ENCODE peak calls at places on chromosomes 12 and 14, in six cellular contexts. P is K562, X is SK-N-SH, R is HepG2, Q is H1, U is GM12878. V is an unnamed sample.

GRCh38 chr12:132102297-132102696 is 41.8 kb downstream of the DDX51 start:
- DNase-seq in Q (no peak), R (no peak), P (no peak), U (no peak), X (no peak), V (no peak)

GRCh38 chr12:116361404-116362223 is 84.1 kb upstream of the MED13L start:
- DNase-seq in P (no peak), R (no peak), U (no peak), X (no peak), Q (no peak), V (no peak)

GRCh38 chr14:71451501-71451900 is 480.7 kb upstream of the RGS6 start:
- DNase-seq in R (no peak), U (no peak), P (no peak), Q (no peak), X (no peak), V (no peak)

GRCh38 chr12:27000962-27001361 is 13.2 kb downstream of the TM7SF3 start:
- DNase-seq in U (no peak), P (no peak), R (no peak), Q (no peak), X (no peak), V (no peak)

GRCh38 chr12:101745481-101745880 is 6.2 kb upstream of the SYCP3 start:
- DNase-seq in R (no peak), P (no peak), X (no peak), Q (no peak), U (no peak), V (no peak)

GRCh38 chr12:2999265-2999841 is 40.2 kb downstream of the TEAD4 start:
- DNase-seq in P (peak; percentile 69), Q (peak; percentile 72), X (no peak), U (no peak), R (no peak), V (no peak)

GRCh38 chr12:95224202-95225170 is 6.9 kb downstream of the VEZT start:
- DNase-seq in U (no peak), R (no peak), X (no peak), P (no peak), Q (no peak), V (no peak)

GRCh38 chr12:108424816-108425215 is 85.7 kb upstream of the CMKLR1 start:
- DNase-seq in Q (no peak), X (no peak), P (no peak), R (no peak), U (no peak), V (no peak)

GRCh38 chr12:75953312-75953906 is 78.2 kb downstream of the PHLDA1 start:
- DNase-seq in X (no peak), R (no peak), P (no peak), U (no peak), Q (no peak), V (no peak)

GRCh38 chr12:6950401-6950801 is 755 bp upstream of the PTPN6 start:
- DNase-seq in U (no peak), X (peak; percentile 62), P (peak; percentile 36), Q (no peak), R (no peak), V (no peak)

GRCh38 chr14:35117112-35117511 is 4.7 kb downstream of the PPP2R3C start:
- DNase-seq in R (no peak), P (no peak), Q (no peak), X (no peak), U (no peak), V (no peak)

GRCh38 chr12:29733060-29733459 is 50.7 kb downstream of the TMTC1 start:
- DNase-seq in Q (no peak), R (no peak), P (no peak), U (no peak), X (no peak), V (no peak)

GRCh38 chr14:52563120-52563519 is 10.5 kb downstream of the GPR137C start:
- DNase-seq in R (no peak), X (peak; percentile 7), P (no peak), Q (no peak), U (no peak), V (no peak)

GRCh38 chr12:114440450-114441383 is 34.8 kb upstream of the TBX5 start:
- DNase-seq in R (no peak), X (no peak), P (no peak), Q (peak; percentile 65), U (no peak), V (no peak)

GRCh38 chr12:100593490-100593889 is 20.0 kb downstream of the GAS2L3 start:
- DNase-seq in P (no peak), Q (no peak), U (no peak), R (peak; percentile 65), X (no peak), V (no peak)

GRCh38 chr12:93167841-93168492 is 209.8 kb upstream of the NUDT4 start:
- DNase-seq in X (no peak), P (no peak), Q (no peak), R (peak; percentile 20), U (peak; percentile 95), V (no peak)

GRCh38 chr14:102255401-102256190 is 49.4 kb downstream of the MOK start:
- DNase-seq in U (no peak), X (no peak), R (no peak), P (peak; percentile 44), Q (no peak), V (no peak)

GRCh38 chr12:62522984-62523383 is 56.4 kb downstream of the MON2 start:
- DNase-seq in U (no peak), Q (no peak), P (no peak), R (no peak), X (no peak), V (no peak)

GRCh38 chr14:59847711-59848110 is 22.9 kb downstream of the RTN1 start:
- DNase-seq in P (no peak), U (no peak), R (no peak), Q (no peak), X (no peak), V (no peak)

GRCh38 chr12:77210724-77211123 is 145.4 kb upstream of the E2F7 start:
- DNase-seq in U (no peak), R (no peak), Q (no peak), P (no peak), X (no peak), V (no peak)

GRCh38 chr12:77218278-77218677 is 152.9 kb upstream of the E2F7 start:
- DNase-seq in U (no peak), P (no peak), X (no peak), Q (no peak), R (no peak), V (no peak)

GRCh38 chr12:77214136-77214535 is 148.8 kb upstream of the E2F7 start:
- DNase-seq in R (no peak), P (no peak), X (no peak), Q (no peak), U (no peak), V (no peak)

GRCh38 chr12:77213316-77213715 is 147.9 kb upstream of the E2F7 start:
- DNase-seq in U (no peak), X (no peak), Q (no peak), R (no peak), P (no peak), V (no peak)
- TF ChIP-seq RAD21 in U (no peak), X (no peak), Q (no peak), R (no peak), P (no peak), V (no peak)

DNA sequence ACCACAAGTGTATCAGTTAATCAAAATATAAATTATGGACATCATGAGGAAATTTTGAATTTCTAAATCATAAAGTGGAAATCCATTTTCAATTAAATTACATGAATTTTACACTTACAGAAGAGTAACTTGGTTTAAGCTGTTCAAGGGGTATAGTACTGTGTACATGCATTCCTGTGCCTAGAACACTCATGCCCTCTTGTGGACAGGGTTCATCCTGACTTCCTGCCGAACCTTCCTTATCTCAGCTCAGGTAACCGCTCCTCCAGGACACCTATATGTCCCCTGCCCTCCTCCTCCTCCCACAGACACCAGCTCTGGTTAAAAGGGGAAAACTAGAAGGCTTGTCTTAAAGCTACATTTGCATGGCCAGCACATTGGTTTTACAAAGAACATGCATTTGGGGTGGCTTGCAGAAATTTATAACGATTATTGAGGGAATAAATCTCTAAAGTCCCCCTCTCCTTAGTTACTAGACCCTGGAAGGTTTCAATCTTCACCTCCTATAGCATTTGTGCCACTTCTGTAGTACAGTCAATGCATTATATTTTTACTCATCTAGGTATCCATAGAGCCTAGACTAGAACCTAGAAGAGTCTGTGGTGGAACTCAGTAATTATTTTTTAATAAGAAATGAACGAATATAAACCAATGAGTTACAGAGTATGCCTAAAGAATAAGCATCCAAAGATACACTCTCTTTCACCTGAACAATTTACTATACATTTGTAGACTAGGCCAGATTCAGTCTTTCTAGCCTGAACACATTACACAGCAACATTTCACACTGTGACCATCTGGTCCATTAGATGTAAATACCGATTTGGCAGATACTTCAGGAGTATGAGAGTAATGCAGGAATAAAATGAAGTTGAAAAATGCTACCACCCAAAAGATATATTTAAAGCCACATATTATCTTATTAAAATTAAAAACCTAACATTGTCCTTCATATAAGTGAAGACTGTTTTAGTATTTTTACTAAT is 345.6 kb downstream of the PAWR start:
- DNase-seq in R (peak; percentile 59), P (peak; percentile 11), Q (no peak), U (peak; percentile 2), X (peak; percentile 42), V (peak; percentile 58)
- TF ChIP-seq SIN3A in R (no peak), P (no peak), Q (no peak), U (no peak), X (no peak), V (no peak)

GRCh38 chr14:96639550-96639949 is 137.4 kb downstream of the PAPOLA start:
- DNase-seq in X (no peak), P (no peak), R (no peak), U (no peak), Q (peak; percentile 28), V (no peak)

GRCh38 chr14:96634896-96635295 is 132.7 kb downstream of the PAPOLA start:
- DNase-seq in R (no peak), Q (peak; percentile 13), U (no peak), X (peak; percentile 14), P (no peak), V (no peak)

GRCh38 chr14:96637521-96637920 is 135.3 kb downstream of the PAPOLA start:
- DNase-seq in R (no peak), X (peak; percentile 0), P (no peak), U (no peak), Q (no peak), V (no peak)

GRCh38 chr14:96635850-96636249 is 133.7 kb downstream of the PAPOLA start:
- DNase-seq in U (no peak), P (no peak), X (peak; percentile 1), Q (peak; percentile 31), R (no peak), V (no peak)

DNA sequence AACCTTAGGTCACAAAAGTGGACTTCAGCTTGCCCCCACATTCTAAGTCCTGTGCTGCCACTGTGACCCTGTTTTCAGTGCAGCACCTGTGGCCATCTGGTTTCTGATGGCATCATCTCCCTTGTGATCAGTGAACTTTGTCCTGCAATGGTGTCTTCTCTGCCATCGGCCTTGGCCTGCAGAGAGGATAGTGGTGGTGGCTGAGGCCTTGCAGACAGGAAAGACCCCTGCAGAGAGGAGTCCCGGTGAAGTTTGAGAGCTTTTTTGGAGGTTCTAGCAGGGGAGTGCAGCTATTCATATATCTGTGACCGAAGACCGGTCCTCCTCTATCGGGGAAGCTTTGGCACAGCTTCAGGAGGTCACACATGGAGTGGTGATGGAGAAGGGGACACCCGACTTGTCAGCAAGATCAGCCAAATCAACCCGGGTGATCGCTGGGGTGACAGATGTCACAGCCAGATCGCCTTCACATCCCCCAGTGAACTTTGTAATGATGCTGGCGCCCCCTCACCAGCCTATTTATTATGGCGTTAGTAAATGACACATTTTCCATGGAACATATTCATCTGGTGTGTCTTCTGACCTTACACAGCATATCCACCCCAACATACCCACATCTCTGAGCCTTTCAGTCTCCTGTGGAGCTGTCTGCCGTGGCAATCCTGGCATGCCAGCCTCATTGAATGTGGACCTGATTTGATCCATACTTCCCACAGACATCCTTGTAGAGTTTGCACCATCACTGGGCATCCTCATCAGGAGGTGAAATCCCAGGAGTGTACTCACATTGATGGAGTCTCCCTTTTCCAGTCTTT is 136.1 kb downstream of the PAPOLA start:
- DNase-seq in P (no peak), X (peak; percentile 1), U (no peak), Q (peak; percentile 23), R (no peak), V (no peak)
- TF ChIP-seq RAD21 in P (no peak), X (no peak), U (no peak), Q (no peak), R (no peak), V (no peak)

GRCh38 chr12:122090759-122091535 is 12.4 kb downstream of the MLXIP start:
- DNase-seq in X (no peak), Q (no peak), P (no peak), U (no peak), R (no peak), V (no peak)
- TF ChIP-seq SIN3A in X (no peak), Q (no peak), P (no peak), U (no peak), R (no peak), V (no peak)